ENCODE peak calls at places on chromosomes 12 and 14, in six cellular contexts. Y is lung, X is MM.1S, Z is foreskin fibroblast, W is breast epithelium, S is HFF-Myc. O is an unnamed sample.

GRCh38 chr12:86148612-86149011 is 107.6 kb downstream of the MGAT4C start:
- DNase-seq in Z (no peak), W (no peak), X (no peak), Y (no peak), S (no peak), O (no peak)

GRCh38 chr12:113186033-113186365 is 478 bp downstream of the RITA1 start:
- DNase-seq in Y (no peak), X (no peak), S (no peak), Z (peak), W (no peak), O (no peak)

GRCh38 chr14:23005861-23006534 is 3.9 kb downstream of the C14orf93 start:
- DNase-seq in Z (no peak), Y (no peak), X (no peak), W (no peak), S (no peak), O (no peak)

GRCh38 chr12:50006754-50007442 is 18.4 kb downstream of the RACGAP1 start:
- DNase-seq in X (no peak), S (no peak), Z (peak), Y (no peak), W (no peak), O (no peak)

GRCh38 chr14:100211893-100212292 is 27.1 kb upstream of the YY1 start:
- DNase-seq in Z (no peak), Y (no peak), S (no peak), X (no peak), W (no peak), O (no peak)

GRCh38 chr14:73943083-73943482 is 6.8 kb downstream of the FAM161B start:
- DNase-seq in Z (peak), X (no peak), Y (peak), W (peak), S (no peak), O (no peak)

GRCh38 chr12:2895511-2895910 is 4.8 kb downstream of the TULP3 start:
- DNase-seq in Y (no peak), S (no peak), W (no peak), X (no peak), Z (peak), O (no peak)

GRCh38 chr14:64581363-64581762 is 31.6 kb downstream of the PPP1R36 start:
- DNase-seq in Z (no peak), W (no peak), X (no peak), S (no peak), Y (no peak), O (no peak)

GRCh38 chr14:81169711-81170103 is 51.1 kb downstream of the GTF2A1 start:
- DNase-seq in Y (peak), X (no peak), Z (peak), S (no peak), W (peak), O (no peak)

GRCh38 chr14:75578786-75579781 is 664 bp downstream of the FLVCR2 start:
- DNase-seq in Z (peak), X (no peak), S (no peak), Y (no peak), W (peak), O (no peak)

GRCh38 chr12:81077686-81078441 is at the start of gene ACSS3:
- DNase-seq in W (no peak), Y (peak), Z (peak), X (no peak), S (no peak), O (peak)

GRCh38 chr12:22569253-22569652 is 24.9 kb upstream of the C2CD5 start:
- DNase-seq in W (no peak), X (no peak), Y (no peak), Z (no peak), S (no peak), O (no peak)

GRCh38 chr12:124351422-124351821 is 56.5 kb downstream of the RFLNA start:
- DNase-seq in Z (no peak), W (no peak), S (no peak), X (no peak), Y (no peak), O (no peak)

GRCh38 chr12:55172686-55173085 is 46.5 kb downstream of the OR9K2 start:
- DNase-seq in Z (no peak), X (no peak), W (no peak), S (no peak), Y (no peak), O (no peak)

GRCh38 chr14:68549057-68549421 is 243.8 kb downstream of the ZFP36L1 start:
- DNase-seq in S (no peak), W (no peak), Z (peak), X (no peak), Y (no peak), O (no peak)

GRCh38 chr12:3204143-3204542 is 127.0 kb downstream of the TSPAN9 start:
- DNase-seq in X (peak), Z (no peak), S (no peak), W (no peak), Y (no peak), O (no peak)

GRCh38 chr12:57759360-57759980 is 4.6 kb downstream of the MARCHF9 start:
- DNase-seq in Y (no peak), W (no peak), X (peak), S (no peak), Z (no peak), O (no peak)
- TF ChIP-seq CTCF in Y (peak), W (peak), X (peak), S (peak), Z (peak), O (peak)

GRCh38 chr12:132489602-132490239 is at the start of gene FBRSL1:
- DNase-seq in W (peak), Z (peak), S (peak), Y (peak), X (peak), O (peak)
- TF ChIP-seq CTCF in W (no peak), Z (no peak), S (no peak), Y (no peak), X (no peak), O (no peak)

DNA sequence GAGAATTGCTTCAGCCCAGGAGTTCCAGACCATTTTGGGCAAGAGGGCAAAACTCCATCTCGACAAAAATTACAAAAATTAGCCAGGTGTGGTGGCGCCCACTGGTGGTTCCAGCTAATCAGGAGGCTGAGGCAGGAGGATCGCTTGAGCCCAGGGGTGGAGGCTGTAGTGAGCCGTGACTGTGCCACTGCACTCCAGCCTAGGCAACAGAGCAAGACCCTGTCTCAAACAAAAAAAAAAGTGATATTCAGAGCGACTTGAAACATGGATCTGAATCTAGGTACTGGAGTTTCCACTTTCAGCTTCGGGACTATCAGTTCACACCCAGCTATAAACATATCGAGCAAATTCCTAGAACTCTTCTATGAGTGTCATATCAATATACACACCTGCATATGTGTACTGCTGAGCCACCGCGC is 16.3 kb upstream of the RNF34 start:
- DNase-seq in Z (no peak), Y (no peak), S (no peak), X (no peak), W (no peak), O (no peak)
- TF ChIP-seq CTCF in Z (no peak), Y (no peak), S (peak), X (no peak), W (no peak), O (peak)

GRCh38 chr14:103880986-103881926 is 33.9 kb upstream of the PPP1R13B start:
- DNase-seq in Y (no peak), W (no peak), S (no peak), Z (no peak), X (no peak), O (no peak)

GRCh38 chr14:103878180-103878579 is 30.8 kb upstream of the PPP1R13B start:
- DNase-seq in Y (no peak), X (no peak), S (no peak), W (no peak), Z (no peak), O (no peak)

GRCh38 chr14:103880334-103880985 is 33.1 kb upstream of the PPP1R13B start:
- DNase-seq in X (no peak), W (peak), Y (peak), S (peak), Z (peak), O (no peak)

GRCh38 chr14:103879118-103879569 is 31.8 kb upstream of the PPP1R13B start:
- DNase-seq in Z (no peak), X (no peak), S (no peak), Y (no peak), W (no peak), O (no peak)

GRCh38 chr14:103879570-103880333 is 32.4 kb upstream of the PPP1R13B start:
- DNase-seq in W (peak), X (no peak), Y (peak), S (no peak), Z (peak), O (no peak)
- TF ChIP-seq CTCF in W (no peak), X (no peak), Y (no peak), S (no peak), Z (no peak), O (no peak)

DNA sequence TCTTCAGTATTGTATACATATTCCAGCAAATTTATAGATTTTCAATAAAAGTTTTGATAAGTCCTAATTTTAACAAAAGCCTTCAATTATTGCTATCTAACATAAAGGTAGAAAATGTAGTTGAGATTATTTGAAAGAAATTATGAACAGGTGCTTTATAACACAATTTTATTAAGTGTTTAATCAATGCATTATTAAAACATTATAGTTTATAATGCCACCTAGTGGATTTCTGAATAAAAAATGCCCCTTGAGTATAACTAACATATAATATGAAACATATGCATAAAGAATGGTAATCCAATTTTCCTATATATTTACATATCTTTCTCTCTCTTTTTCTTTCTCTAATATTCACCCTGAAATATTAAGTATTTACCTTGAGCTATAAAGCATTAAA is 515.3 kb downstream of the SLC6A15 start:
- DNase-seq in Z (peak), Y (no peak), W (no peak), X (peak), S (no peak), O (no peak)
- TF ChIP-seq CTCF in Z (no peak), Y (no peak), W (no peak), X (peak), S (no peak), O (peak)

DNA sequence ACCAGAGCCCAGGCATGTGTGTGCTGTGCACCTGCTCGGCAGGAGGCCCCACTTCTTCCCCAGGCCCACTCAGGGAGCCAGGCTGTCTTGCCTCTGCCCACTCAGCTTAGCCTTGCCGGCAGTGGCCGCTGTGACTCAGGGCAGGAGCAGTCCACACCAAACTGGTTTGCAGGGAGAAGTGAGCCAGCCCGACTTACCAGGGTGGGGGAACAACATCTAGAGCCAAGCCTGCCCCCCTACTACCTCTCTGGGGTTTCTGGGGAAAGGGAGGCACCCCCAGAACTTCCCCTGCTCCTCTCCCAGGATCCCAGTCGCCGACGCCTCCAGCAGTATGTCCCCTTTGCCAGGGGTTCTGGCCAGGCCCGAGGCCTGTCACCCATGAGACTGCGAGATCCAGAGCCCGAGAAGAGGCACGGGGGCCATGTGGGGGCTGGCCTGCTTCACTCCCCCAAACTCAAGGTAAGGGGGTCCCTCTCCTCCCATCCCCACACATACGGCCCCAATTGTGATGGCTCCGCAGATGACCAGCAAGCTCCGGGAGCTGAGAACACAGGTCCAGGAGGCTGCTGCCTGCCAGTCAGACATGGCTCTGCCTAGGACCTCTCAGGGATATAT is 3.0 kb downstream of the PLEKHG6 start:
- DNase-seq in X (no peak), Y (no peak), S (no peak), Z (no peak), W (no peak), O (no peak)
- TF ChIP-seq CTCF in X (no peak), Y (no peak), S (no peak), Z (no peak), W (no peak), O (no peak)

GRCh38 chr14:79091381-79091963 is 921.3 kb downstream of the NRXN3 start:
- DNase-seq in S (no peak), Y (no peak), X (no peak), Z (no peak), W (no peak), O (no peak)
- TF ChIP-seq CTCF in S (no peak), Y (no peak), X (no peak), Z (no peak), W (no peak), O (peak)

O was measured in type B pancreatic cell.